ENCODE peak calls at places on chromosomes 7 and 10, in nine cellular contexts. K is stimulated activated CD8-positive, alpha-beta memory T cell treated with anti-CD3 and anti-CD28 coated beads, Interleukin-12 subunit alpha, Interleukin-12 subunit beta, amount 100 ng/mL, for 1 hour; A is caudate nucleus; Z is MM.1S; C is activated CD4-positive, alpha-beta T cell treated with anti-CD3 and anti-CD28 coated beads for 48 hours; P is fibroblast of pulmonary artery; O is HEK293T; G is H7; M is GM20000. N is an unnamed sample.

GRCh38 chr10:99534939-99535763 is 2.4 kb downstream of the NKX2-3 start:
- DNase-seq in K (no peak), A (no peak), Z (no peak), C (peak), P (peak), O (no peak), G (peak), M (peak), N (no peak)

GRCh38 chr10:95425592-95426465 is 135.0 kb upstream of the PDLIM1 start:
- DNase-seq in K (no peak), A (no peak), Z (no peak), C (no peak), P (no peak), O (no peak), G (no peak), M (no peak), N (no peak)

GRCh38 chr7:142603870-142604448 is 145.3 kb upstream of the PRSS1 start:
- DNase-seq in K (peak), A (no peak), Z (peak), C (peak), P (peak), O (peak), G (peak), M (peak), N (peak)

GRCh38 chr7:47707596-47707995 is 125.7 kb upstream of the TNS3 start:
- DNase-seq in K (no peak), A (no peak), Z (no peak), C (no peak), P (no peak), O (no peak), G (no peak), M (no peak), N (no peak)

GRCh38 chr10:3740157-3740871 is 44.7 kb downstream of the KLF6 start:
- DNase-seq in K (no peak), A (no peak), Z (no peak), C (peak), P (peak), O (no peak), G (no peak), M (no peak), N (no peak)

GRCh38 chr10:132707776-132708171 is 78.2 kb downstream of the NKX6-2 start:
- DNase-seq in K (no peak), A (no peak), Z (no peak), C (no peak), P (no peak), O (no peak), G (no peak), M (no peak), N (no peak)

GRCh38 chr10:75465110-75465509 is 33.7 kb downstream of the LRMDA start:
- DNase-seq in K (no peak), A (no peak), Z (no peak), C (no peak), P (no peak), O (no peak), G (no peak), M (no peak), N (no peak)

GRCh38 chr7:96952974-96953391 is 52.4 kb upstream of the DLX6 start:
- DNase-seq in K (no peak), A (no peak), Z (no peak), C (peak), P (peak), O (no peak), G (no peak), M (no peak), N (no peak)

GRCh38 chr10:44316187-44316921 is 68.5 kb downstream of the CXCL12 start:
- DNase-seq in K (no peak), A (no peak), Z (no peak), C (peak), P (no peak), O (peak), G (peak), M (no peak), N (peak)

GRCh38 chr7:2358968-2359527 is 4.4 kb downstream of the EIF3B start:
- DNase-seq in K (no peak), A (no peak), Z (no peak), C (no peak), P (no peak), O (no peak), G (peak), M (no peak), N (no peak)

GRCh38 chr7:116353614-116354013 is 143.3 kb downstream of the TES start:
- DNase-seq in K (no peak), A (no peak), Z (no peak), C (no peak), P (peak), O (no peak), G (no peak), M (no peak), N (no peak)

GRCh38 chr10:102752934-102753664 is 9.4 kb downstream of the WBP1L start:
- DNase-seq in K (no peak), A (no peak), Z (peak), C (no peak), P (peak), O (peak), G (peak), M (peak), N (no peak)

GRCh38 chr7:37031571-37032257 is 307.4 kb upstream of the AOAH start:
- DNase-seq in K (peak), A (peak), Z (no peak), C (peak), P (peak), O (peak), G (peak), M (no peak), N (no peak)

GRCh38 chr7:142908921-142909870 is 23.7 kb upstream of the TRPV6 start:
- DNase-seq in K (no peak), A (no peak), Z (peak), C (no peak), P (no peak), O (peak), G (peak), M (peak), N (no peak)

GRCh38 chr10:70896551-70896950 is 8.2 kb upstream of the PCBD1 start:
- DNase-seq in K (no peak), A (no peak), Z (no peak), C (no peak), P (no peak), O (no peak), G (no peak), M (no peak), N (no peak)

GRCh38 chr10:79046326-79046725 is 22.4 kb upstream of the ZMIZ1 start:
- DNase-seq in K (no peak), A (no peak), Z (no peak), C (no peak), P (no peak), O (no peak), G (peak), M (no peak), N (no peak)

GRCh38 chr10:28130267-28130666 is 131.4 kb upstream of the ODAD2 start:
- DNase-seq in K (no peak), A (no peak), Z (no peak), C (no peak), P (peak), O (no peak), G (no peak), M (no peak), N (no peak)

GRCh38 chr7:132472463-132473120 is 103.7 kb downstream of the PLXNA4 start:
- DNase-seq in K (no peak), A (no peak), Z (no peak), C (no peak), P (peak), O (peak), G (no peak), M (no peak), N (no peak)

GRCh38 chr10:92074126-92074887 is 150.7 kb downstream of the BTAF1 start:
- DNase-seq in K (no peak), A (no peak), Z (peak), C (no peak), P (peak), O (no peak), G (no peak), M (no peak), N (no peak)

GRCh38 chr7:114921636-114922150 is at the start of gene MDFIC:
- DNase-seq in K (no peak), A (no peak), Z (no peak), C (peak), P (no peak), O (peak), G (peak), M (no peak), N (no peak)

GRCh38 chr10:48363617-48364355 is 57.3 kb downstream of the MAPK8 start:
- DNase-seq in K (peak), A (peak), Z (peak), C (peak), P (peak), O (peak), G (no peak), M (peak), N (peak)

GRCh38 chr10:69262249-69262864 is 15.9 kb upstream of the HK1 start:
- DNase-seq in K (no peak), A (no peak), Z (peak), C (no peak), P (no peak), O (no peak), G (no peak), M (peak), N (no peak)

GRCh38 chr10:60389413-60390009 is at the start of gene ANK3:
- DNase-seq in K (no peak), A (no peak), Z (no peak), C (no peak), P (no peak), O (no peak), G (no peak), M (no peak), N (no peak)

GRCh38 chr7:132035517-132036362 is 479.3 kb upstream of the PODXL start:
- DNase-seq in K (no peak), A (no peak), Z (no peak), C (no peak), P (no peak), O (no peak), G (no peak), M (no peak), N (no peak)